ENCODE peak calls at places on chromosomes 12 and 14, in eight cellular contexts. D, S, O, M, J, N, U and Z are unnamed samples.
A peak's percentile ranks its signal among the peaks of the same experiment; 100 is the strongest.

GRCh38 chr12:84874125-84874824 is 38.3 kb downstream of the SLC6A15 start:
- DNase-seq in S (peak; percentile 20), N (no peak), D (no peak), J (no peak), O (no peak), U (no peak), M (peak; percentile 47), Z (no peak)

GRCh38 chr12:115102450-115102849 is 418.5 kb upstream of the TBX3 start:
- DNase-seq in J (no peak), M (no peak), D (no peak), U (no peak), N (no peak), O (no peak), S (no peak), Z (no peak)

GRCh38 chr12:57772429-57773322 is at the start of gene EEF1AKMT3:
- DNase-seq in J (peak; percentile 27), O (peak; percentile 79), U (peak; percentile 88), S (no peak), M (peak; percentile 62), D (no peak), N (peak; percentile 70), Z (peak; percentile 30)

GRCh38 chr12:69240625-69240984 is 1.2 kb downstream of the CPSF6 start:
- DNase-seq in N (no peak), M (peak; percentile 24), O (no peak), U (no peak), D (no peak), S (peak; percentile 36), J (peak; percentile 21), Z (no peak)

GRCh38 chr14:38951451-38951850 is 151.6 kb downstream of the SEC23A start:
- DNase-seq in M (no peak), U (no peak), O (no peak), N (no peak), S (no peak), J (no peak), D (no peak), Z (no peak)

GRCh38 chr12:27635349-27635972 is 60.8 kb upstream of the REP15 start:
- DNase-seq in N (no peak), D (no peak), U (no peak), J (no peak), O (no peak), S (no peak), M (peak; percentile 47), Z (no peak)

GRCh38 chr14:25048170-25049126 is 1.5 kb downstream of the STXBP6 start:
- DNase-seq in M (peak; percentile 66), D (peak; percentile 34), S (no peak), O (no peak), N (peak; percentile 76), J (no peak), U (peak; percentile 77), Z (no peak)

GRCh38 chr12:103102225-103102744 is 144.8 kb downstream of the ASCL1 start:
- DNase-seq in M (no peak), O (no peak), J (no peak), S (no peak), U (no peak), N (no peak), D (no peak), Z (no peak)

GRCh38 chr12:41743835-41744234 is 400.8 kb downstream of the GXYLT1 start:
- DNase-seq in D (no peak), J (no peak), N (no peak), S (no peak), U (no peak), O (no peak), M (no peak), Z (no peak)

GRCh38 chr12:108629824-108630476 is 3.7 kb downstream of the SELPLG start:
- DNase-seq in U (peak; percentile 73), M (peak; percentile 25), J (peak; percentile 55), D (no peak), O (peak; percentile 79), S (peak; percentile 65), N (no peak), Z (peak; percentile 38)

GRCh38 chr12:122322501-122322900 is 56.2 kb upstream of the VPS33A start:
- DNase-seq in S (no peak), M (no peak), U (no peak), J (no peak), D (no peak), N (no peak), O (no peak), Z (no peak)

GRCh38 chr14:56587701-56588100 is 8.1 kb downstream of the TMEM260 start:
- DNase-seq in O (no peak), M (no peak), D (no peak), J (no peak), S (no peak), N (no peak), U (no peak), Z (no peak)

GRCh38 chr12:59895161-59895785 is 299.4 kb downstream of the SLC16A7 start:
- DNase-seq in S (no peak), O (no peak), J (no peak), N (no peak), U (no peak), M (no peak), D (no peak), Z (no peak)

GRCh38 chr12:60148831-60149230 is 553.0 kb downstream of the SLC16A7 start:
- DNase-seq in J (no peak), D (no peak), N (no peak), O (no peak), S (no peak), M (no peak), U (no peak), Z (no peak)

GRCh38 chr12:34598352-34598827 is 576.1 kb downstream of the ALG10 start:
- DNase-seq in N (no peak), S (no peak), U (no peak), M (no peak), J (no peak), D (no peak), O (no peak), Z (no peak)

GRCh38 chr12:34597548-34598351 is 575.5 kb downstream of the ALG10 start:
- DNase-seq in M (no peak), S (no peak), N (no peak), U (no peak), D (no peak), O (peak; percentile 11), J (no peak), Z (no peak)

GRCh38 chr12:34600592-34601462 is 578.5 kb downstream of the ALG10 start:
- DNase-seq in S (no peak), M (no peak), J (no peak), O (peak; percentile 15), D (no peak), N (no peak), U (no peak), Z (no peak)

GRCh38 chr12:34599530-34600513 is 577.5 kb downstream of the ALG10 start:
- DNase-seq in U (no peak), S (no peak), O (no peak), D (no peak), M (no peak), J (no peak), N (no peak), Z (no peak)

DNA sequence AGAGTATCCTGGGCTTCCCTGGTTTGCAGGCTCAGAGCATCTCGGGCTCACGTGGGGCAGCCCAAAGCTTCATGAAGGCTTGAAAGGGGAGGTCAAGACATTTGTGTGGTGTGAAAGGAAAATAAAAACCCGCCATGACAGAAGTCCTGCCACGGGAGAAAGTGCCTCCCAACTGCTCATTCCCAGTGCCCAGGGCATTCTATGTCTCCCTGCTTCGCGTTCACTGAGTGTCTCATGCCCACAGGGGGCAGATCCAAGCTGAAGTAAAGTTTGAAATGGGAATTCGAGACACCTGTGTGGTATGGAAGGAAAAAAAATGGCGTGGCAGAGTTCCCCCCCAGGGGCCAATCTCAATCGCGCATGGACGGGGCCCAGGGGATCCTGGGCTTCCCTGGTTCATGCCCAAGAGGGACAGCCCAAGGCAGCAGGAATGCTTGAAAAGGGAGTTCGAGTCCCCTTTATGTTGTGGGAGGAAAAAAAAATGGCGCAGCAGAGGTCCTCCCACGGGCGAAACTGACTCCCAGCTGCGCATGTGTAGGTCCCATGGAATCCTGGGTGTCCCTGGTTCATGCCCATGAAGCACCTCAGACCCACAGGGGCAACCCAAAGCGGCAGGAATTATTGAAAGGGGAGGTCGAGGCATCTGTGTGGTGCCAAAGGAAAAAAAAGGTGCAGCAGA is 576.7 kb downstream of the ALG10 start:
- DNase-seq in N (no peak), O (peak; percentile 24), M (no peak), U (no peak), S (no peak), D (no peak), J (no peak), Z (peak; percentile 0)
- H3K9me3 ChIP-seq in N (no peaks in the 10 kb centered on the region), O (peaks cover 49% of the 10 kb centered on the region), M (no peaks in the 10 kb centered on the region), U (no peaks in the 10 kb centered on the region), S (peaks cover 16% of the 10 kb centered on the region), D (no peaks in the 10 kb centered on the region), J (peaks cover 99% of the 10 kb centered on the region), Z (peaks cover 5% of the 10 kb centered on the region)

DNA sequence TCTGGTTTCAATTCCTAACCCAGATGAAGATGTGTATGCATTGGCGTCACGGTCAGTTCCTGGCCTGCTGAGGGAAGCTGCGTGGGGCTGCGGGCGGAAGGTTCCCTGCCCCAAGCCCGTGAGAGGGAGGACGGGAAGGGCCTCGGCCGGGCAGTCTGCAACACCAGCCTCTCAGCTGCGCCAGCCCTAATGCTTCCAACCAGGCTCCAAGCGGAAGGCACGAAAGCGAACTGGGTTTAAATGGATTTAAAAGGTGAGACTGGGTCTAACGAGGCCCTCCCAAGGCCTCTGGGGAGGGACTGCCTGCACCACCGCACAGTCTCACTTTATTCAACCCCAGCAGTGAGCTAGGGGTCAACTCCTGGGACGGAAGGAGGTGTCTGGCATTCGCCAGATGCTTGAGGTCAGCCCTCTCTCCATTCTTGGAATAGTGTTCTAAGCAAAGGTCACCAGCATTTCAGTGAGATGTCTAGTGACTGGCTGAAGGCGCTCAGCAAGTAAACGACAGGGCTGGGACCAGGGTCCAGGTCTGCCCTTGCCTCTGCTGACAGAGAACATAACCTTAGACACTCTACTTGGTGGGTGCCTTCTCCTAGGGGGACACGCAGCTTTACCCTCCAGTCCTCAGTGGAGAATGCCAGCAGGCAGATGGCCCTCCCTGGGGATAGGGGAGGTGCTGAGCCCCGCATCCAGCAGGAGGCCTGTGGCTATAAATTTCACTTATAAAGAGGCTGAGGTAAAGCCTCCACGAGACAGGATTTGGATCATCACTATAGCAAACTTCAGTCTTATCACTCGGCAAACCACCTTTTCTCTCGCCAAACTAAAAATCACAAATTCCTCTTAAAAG is 92.2 kb downstream of the PIWIL1 start:
- DNase-seq in S (no peak), N (no peak), J (no peak), M (no peak), D (no peak), U (no peak), O (no peak), Z (no peak)
- H3K9me3 ChIP-seq in S (no peaks in the 10 kb centered on the region), N (no peaks in the 10 kb centered on the region), J (no peaks in the 10 kb centered on the region), M (no peaks in the 10 kb centered on the region), D (no peaks in the 10 kb centered on the region), U (no peaks in the 10 kb centered on the region), O (no peaks in the 10 kb centered on the region), Z (no peaks in the 10 kb centered on the region)

DNA sequence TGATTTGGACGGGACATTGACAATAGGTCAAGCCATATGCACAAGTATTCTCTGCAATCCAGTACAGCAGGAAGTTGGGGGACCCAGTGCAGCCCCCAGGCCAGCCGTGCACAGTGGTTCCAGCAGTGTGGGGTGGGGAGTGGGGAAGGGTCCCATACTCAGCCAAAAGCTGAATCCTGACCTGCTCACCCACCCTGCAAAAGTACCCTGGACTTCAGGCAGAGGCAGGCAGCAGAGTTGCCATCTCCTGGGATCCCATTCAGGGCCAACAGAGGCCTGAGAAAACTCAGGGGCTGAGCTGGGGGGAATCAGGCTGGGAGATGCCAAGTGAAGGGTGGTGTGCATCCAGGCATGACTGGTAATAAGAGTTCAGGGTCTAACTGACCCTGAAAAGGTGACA is 83.9 kb downstream of the ALG10 start:
- DNase-seq in M (no peak), O (no peak), U (no peak), D (no peak), N (no peak), J (no peak), S (no peak), Z (no peak)
- H3K9me3 ChIP-seq in M (no peaks in the 10 kb centered on the region), O (no peaks in the 10 kb centered on the region), U (no peaks in the 10 kb centered on the region), D (no peaks in the 10 kb centered on the region), N (no peaks in the 10 kb centered on the region), J (no peaks in the 10 kb centered on the region), S (no peaks in the 10 kb centered on the region), Z (no peaks in the 10 kb centered on the region)

GRCh38 chr12:100499416-100499815 is 25.8 kb downstream of the NR1H4 start:
- DNase-seq in U (no peak), S (no peak), D (no peak), N (no peak), M (no peak), J (no peak), O (no peak), Z (no peak)
- H3K9me3 ChIP-seq in U (no peaks in the 10 kb centered on the region), S (no peaks in the 10 kb centered on the region), D (no peaks in the 10 kb centered on the region), N (no peaks in the 10 kb centered on the region), M (no peaks in the 10 kb centered on the region), J (no peaks in the 10 kb centered on the region), O (no peaks in the 10 kb centered on the region), Z (no peaks in the 10 kb centered on the region)